ENCODE peak calls at places on chromosome 5, in six cellular contexts. D, X, T, A, K and P are unnamed samples.

GRCh38 chr5:149561848-149562247 is 10.6 kb upstream of the CSNK1A1 start:
- DNase-seq in D (peak; percentile 36), X (peak; percentile 50), T (peak; percentile 95), A (no peak), K (no peak), P (peak; percentile 80)

GRCh38 chr5:32170303-32171170 is 3.6 kb downstream of the GOLPH3 start:
- DNase-seq in D (no peak), X (peak; percentile 45), T (no peak), A (no peak), K (no peak), P (no peak)

GRCh38 chr5:139882961-139883539 is 87.4 kb downstream of the PSD2 start:
- DNase-seq in D (no peak), X (peak; percentile 55), T (no peak), A (no peak), K (peak; percentile 32), P (no peak)

GRCh38 chr5:86894006-86894560 is 276.3 kb downstream of the COX7C start:
- DNase-seq in D (no peak), X (no peak), T (no peak), A (no peak), K (no peak), P (no peak)

GRCh38 chr5:168073991-168074800 is 217.2 kb upstream of the WWC1 start:
- DNase-seq in D (no peak), X (no peak), T (no peak), A (no peak), K (no peak), P (no peak)

GRCh38 chr5:14413331-14413750 is 168.3 kb upstream of the OTULINL start:
- DNase-seq in D (no peak), X (no peak), T (no peak), A (no peak), K (no peak), P (no peak)

GRCh38 chr5:179267071-179267670 is 78.1 kb downstream of the ADAMTS2 start:
- DNase-seq in D (no peak), X (peak; percentile 63), T (no peak), A (no peak), K (no peak), P (no peak)

GRCh38 chr5:69202497-69202896 is 13.1 kb downstream of the CENPH start:
- DNase-seq in D (no peak), X (no peak), T (no peak), A (no peak), K (no peak), P (no peak)

GRCh38 chr5:76582252-76583162 is 40.7 kb downstream of the F2RL2 start:
- DNase-seq in D (no peak), X (no peak), T (no peak), A (peak; percentile 79), K (no peak), P (no peak)

GRCh38 chr5:387491-388265 is 55.3 kb upstream of the EXOC3 start:
- DNase-seq in D (no peak), X (no peak), T (no peak), A (no peak), K (no peak), P (no peak)

GRCh38 chr5:139562847-139563246 is 1.7 kb downstream of the UBE2D2 start:
- DNase-seq in D (no peak), X (no peak), T (no peak), A (no peak), K (no peak), P (no peak)

GRCh38 chr5:142674438-142675210 is 11.3 kb downstream of the FGF1 start:
- DNase-seq in D (no peak), X (no peak), T (no peak), A (no peak), K (no peak), P (no peak)

GRCh38 chr5:161846731-161847130 is 1.2 kb upstream of the GABRA1 start:
- DNase-seq in D (no peak), X (no peak), T (no peak), A (no peak), K (no peak), P (peak; percentile 89)

GRCh38 chr5:17217421-17218352 is at the start of gene BASP1:
- DNase-seq in D (no peak), X (peak; percentile 84), T (no peak), A (no peak), K (no peak), P (peak; percentile 88)

GRCh38 chr5:159181152-159181551 is 28.2 kb downstream of the RNF145 start:
- DNase-seq in D (no peak), X (no peak), T (no peak), A (peak; percentile 51), K (no peak), P (no peak)

GRCh38 chr5:38557309-38557710 is 864 bp upstream of the LIFR start:
- DNase-seq in D (no peak), X (no peak), T (no peak), A (no peak), K (no peak), P (no peak)

GRCh38 chr5:90294604-90295003 is 115.0 kb downstream of the CETN3 start:
- DNase-seq in D (peak; percentile 13), X (no peak), T (no peak), A (no peak), K (no peak), P (peak; percentile 68)

GRCh38 chr5:88824892-88825781 is 57.8 kb downstream of the MEF2C start:
- DNase-seq in D (no peak), X (no peak), T (no peak), A (no peak), K (no peak), P (no peak)

GRCh38 chr5:150782850-150783249 is 4.3 kb downstream of the SMIM3 start:
- DNase-seq in D (no peak), X (no peak), T (no peak), A (no peak), K (no peak), P (no peak)

DNA sequence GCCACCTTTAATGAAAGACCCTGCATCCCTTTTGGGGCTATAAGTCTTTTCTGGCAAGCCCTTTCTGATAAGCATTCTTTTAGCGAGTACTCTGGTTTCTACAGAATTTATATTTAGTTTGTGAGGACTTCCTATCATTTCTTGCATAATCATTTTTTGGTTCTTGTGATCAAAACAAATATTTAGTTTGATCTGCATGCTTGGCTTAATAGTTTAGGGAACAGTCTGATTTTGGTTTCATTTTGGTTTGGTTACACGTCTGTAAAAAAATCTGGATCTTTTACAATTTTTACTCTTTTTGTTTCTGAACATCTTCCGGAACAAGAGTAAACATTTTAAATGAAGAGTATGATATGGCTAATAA is 1074.4 kb downstream of the CDH9 start:
- DNase-seq in D (no peak), X (no peak), T (no peak), A (no peak), K (no peak), P (no peak)
- H2AFZ ChIP-seq in D (no peak overlapping the region), X (no peak overlapping the region), T (no peak overlapping the region), A (no peak overlapping the region), K (no peak overlapping the region), P (no peak overlapping the region)

DNA sequence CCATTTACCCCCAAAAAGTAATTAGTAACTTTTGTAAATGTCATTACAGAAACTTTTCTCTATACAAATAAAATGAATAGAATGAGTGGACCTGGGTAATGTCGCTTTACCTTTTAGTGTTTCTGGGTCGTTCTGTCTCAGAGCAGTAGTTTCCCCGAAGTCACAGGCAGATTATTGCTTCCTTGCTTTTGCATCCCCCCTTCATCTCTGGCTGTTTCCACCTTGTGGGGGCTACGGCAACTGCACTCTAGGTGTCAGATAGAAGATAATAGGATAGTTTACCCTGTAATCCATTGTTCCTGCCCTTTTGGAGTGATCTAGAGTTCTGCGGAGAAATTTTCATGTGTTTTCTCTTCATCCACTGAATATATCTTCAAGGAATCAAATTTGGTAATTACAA is 68.7 kb downstream of the PRR16 start:
- DNase-seq in D (no peak), X (peak; percentile 25), T (peak; percentile 3), A (no peak), K (no peak), P (peak; percentile 85)
- TF ChIP-seq CTCF in D (no peak), X (peak; percentile 38), T (peak; percentile 49), A (no peak), K (peak; percentile 34), P (peak; percentile 72)

GRCh38 chr5:112419596-112420110 is 576 bp upstream of the EPB41L4A start:
- DNase-seq in D (no peak), X (peak; percentile 77), T (peak; percentile 13), A (no peak), K (peak; percentile 48), P (peak; percentile 68)
- TF ChIP-seq REST in D (no peak), X (no peak), T (no peak), A (no peak), K (no peak), P (no peak)

DNA sequence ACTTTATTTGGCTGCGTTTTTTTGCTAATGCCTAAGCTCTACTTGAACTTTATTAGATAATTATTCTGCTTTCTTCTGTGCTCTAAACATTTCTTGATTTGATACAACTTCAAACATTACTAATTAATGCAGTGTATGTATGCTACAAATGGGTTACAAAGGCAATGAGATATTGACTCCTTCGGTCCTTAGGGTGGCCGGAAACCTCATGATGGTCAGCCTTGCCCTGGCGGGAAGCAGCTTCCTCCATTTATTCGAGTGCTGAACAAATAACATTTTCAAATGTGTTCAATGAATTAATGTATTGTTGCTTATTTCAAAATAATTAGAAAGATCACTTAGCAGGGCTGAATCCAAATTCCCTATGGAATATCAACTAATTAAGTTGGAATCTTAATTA is 3.9 kb upstream of the LNPEP start:
- DNase-seq in D (no peak), X (no peak), T (no peak), A (no peak), K (no peak), P (no peak)
- H2AFZ ChIP-seq in D (no peak overlapping the region), X (no peak overlapping the region), T (no peak overlapping the region), A (peak overlapping the region; percentile 28), K (no peak overlapping the region), P (no peak overlapping the region)

DNA sequence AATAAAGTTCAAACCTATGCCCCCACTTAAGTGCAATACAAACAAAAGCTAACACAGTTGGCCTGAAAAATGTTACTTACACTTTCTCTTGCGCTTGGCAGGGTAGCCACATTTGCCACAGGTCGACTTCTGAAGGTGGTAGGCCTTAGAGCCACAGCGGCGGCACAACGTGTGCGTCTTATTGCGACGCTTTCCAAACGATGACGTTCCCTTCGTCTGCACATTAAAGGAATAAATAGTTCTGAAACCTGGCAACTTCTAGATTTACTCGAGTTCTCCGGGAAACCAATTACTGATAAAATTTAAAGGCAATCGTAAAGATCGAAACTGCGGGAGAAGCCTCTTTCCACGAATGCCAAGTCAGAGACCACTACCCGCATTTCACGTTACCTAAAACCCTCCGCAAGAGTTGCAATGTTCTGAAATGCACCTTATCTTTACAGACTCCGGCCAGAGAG is 602 bp downstream of the RPL37 start:
- DNase-seq in D (no peak), X (no peak), T (no peak), A (no peak), K (no peak), P (no peak)
- TF ChIP-seq CTCF in D (no peak), X (no peak), T (no peak), A (no peak), K (no peak), P (no peak)

DNA sequence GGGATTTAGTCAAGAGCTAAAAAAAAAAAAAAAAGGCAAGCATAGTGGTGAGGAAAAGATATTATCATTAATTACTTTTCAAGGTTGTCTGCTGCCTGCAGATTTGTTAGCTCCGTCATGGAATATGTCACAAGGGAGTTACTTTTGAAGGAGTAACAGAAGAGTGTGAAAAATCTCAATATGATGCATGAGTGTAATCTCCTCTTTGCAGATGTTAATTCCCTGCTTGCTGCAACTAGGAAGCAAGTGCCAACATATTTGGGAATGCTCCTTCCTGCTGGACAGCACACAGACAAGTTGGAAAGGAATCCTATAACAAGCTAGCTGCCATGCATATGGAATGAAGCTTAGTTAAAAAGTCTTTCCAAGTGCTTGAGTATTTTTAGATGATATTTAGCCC is 2023.6 kb upstream of the CDH6 start:
- DNase-seq in D (no peak), X (no peak), T (no peak), A (no peak), K (no peak), P (peak; percentile 15)
- TF ChIP-seq REST in D (no peak), X (no peak), T (no peak), A (no peak), K (no peak), P (peak; percentile 39)

GRCh38 chr5:22079002-22079401 is 774.1 kb downstream of the CDH12 start:
- DNase-seq in D (no peak), X (no peak), T (no peak), A (no peak), K (no peak), P (no peak)
- H2AFZ ChIP-seq in D (no peak overlapping the region), X (no peak overlapping the region), T (no peak overlapping the region), A (no peak overlapping the region), K (no peak overlapping the region), P (no peak overlapping the region)